ENCODE peak calls at places on chromosomes 6 and 20, in ten cellular contexts. F, L, J, B, T, E, V, M, H and G are unnamed samples. For H3K27me3, the result is how much of the 10 kb centered on the place peaks cover.

GRCh38 chr20:37907677-37908397 is 4.9 kb downstream of the VSTM2L start:
- DNase-seq in H (no peak), M (no peak), F (peak), L (no peak), B (no peak), T (peak), E (peak), J (no peak), V (peak), G (peak)

GRCh38 chr6:159679091-159680077 is 13.7 kb downstream of the SOD2 start:
- DNase-seq in L (no peak), J (no peak), V (no peak), E (peak), M (no peak), T (peak), B (no peak), H (no peak), F (no peak), G (peak)

GRCh38 chr6:143336446-143337152 is 113.9 kb downstream of the ADAT2 start:
- DNase-seq in V (no peak), L (no peak), J (no peak), H (no peak), B (no peak), E (peak), M (no peak), F (no peak), T (peak), G (peak)

GRCh38 chr6:143536866-143537691 is 25.6 kb upstream of the FUCA2 start:
- DNase-seq in T (peak), J (peak), B (no peak), V (peak), L (peak), M (peak), E (peak), F (peak), H (peak), G (no peak)

GRCh38 chr6:21342496-21342895 is 251.1 kb upstream of the SOX4 start:
- DNase-seq in L (no peak), B (no peak), M (no peak), H (no peak), F (no peak), E (no peak), J (no peak), T (no peak), V (no peak), G (no peak)

GRCh38 chr6:138622967-138623366 is 123.7 kb upstream of the NHSL1 start:
- DNase-seq in E (no peak), B (no peak), M (no peak), H (no peak), L (no peak), F (no peak), V (no peak), T (no peak), J (no peak), G (no peak)

GRCh38 chr6:40083141-40083920 is 149.1 kb upstream of the MOCS1 start:
- DNase-seq in F (no peak), V (no peak), H (no peak), E (no peak), L (no peak), B (no peak), T (no peak), J (no peak), M (no peak), G (no peak)

GRCh38 chr20:19944772-19945459 is 72.2 kb upstream of the NAA20 start:
- DNase-seq in T (peak), E (no peak), V (no peak), F (no peak), J (no peak), H (no peak), M (no peak), B (no peak), L (no peak), G (no peak)

GRCh38 chr6:83976871-83977270 is 56.7 kb upstream of the MRAP2 start:
- DNase-seq in B (no peak), L (no peak), F (no peak), H (no peak), M (peak), E (peak), J (no peak), V (no peak), T (no peak), G (no peak)

GRCh38 chr6:14396826-14397517 is 279.4 kb downstream of the CD83 start:
- DNase-seq in T (peak), H (no peak), J (no peak), B (no peak), E (peak), M (peak), L (no peak), V (peak), F (peak), G (peak)

DNA sequence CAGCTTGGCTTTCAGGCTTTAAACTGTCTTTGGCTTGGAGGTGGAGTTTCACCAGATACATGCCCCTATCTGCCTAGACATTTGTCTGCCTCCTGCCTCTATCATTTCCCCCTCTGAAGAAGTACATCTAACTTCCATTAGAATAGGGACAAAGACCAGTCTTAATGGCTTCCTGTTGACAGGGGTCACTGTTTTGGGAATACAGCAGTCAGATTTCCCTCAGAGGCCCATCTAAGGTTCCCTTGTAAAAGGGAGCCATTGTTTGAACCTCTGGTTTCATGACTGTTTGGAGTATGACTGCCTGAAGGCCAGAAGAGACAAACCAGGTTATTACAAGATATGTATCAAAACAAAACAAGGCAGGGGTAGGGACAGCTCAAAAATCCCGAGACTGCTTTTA is 665.7 kb upstream of the GJE1 start:
- DNase-seq in F (no peak), L (no peak), J (no peak), T (no peak), B (no peak), M (no peak), H (no peak), E (no peak), V (no peak), G (no peak)
- H3K4me3 ChIP-seq in F (no peak), L (no peak), J (no peak), T (no peak), B (no peak), M (no peak), H (no peak), E (no peak), V (no peak), G (no peak)

GRCh38 chr20:43318749-43319148 is 129.0 kb upstream of the PTPRT start:
- DNase-seq in J (no peak), F (no peak), H (no peak), M (no peak), L (no peak), V (no peak), B (no peak), E (no peak), T (no peak), G (no peak)
- H3K27me3 ChIP-seq in J (under half), F (under half), H (under half), M (under half), L (under half), V (half or more), B (under half), E (under half), T (under half), G (under half)

GRCh38 chr6:6584310-6585002 is 4.1 kb upstream of the LY86 start:
- DNase-seq in E (no peak), J (no peak), V (no peak), M (no peak), T (no peak), L (no peak), F (no peak), H (no peak), B (no peak), G (no peak)
- TF ChIP-seq CTCF in E (peak), J (no peak), V (peak), M (no peak), T (no peak), L (no peak), F (no peak), H (no peak), B (peak), G (no peak)

GRCh38 chr20:43231829-43232228 is 42.1 kb upstream of the PTPRT start:
- DNase-seq in L (no peak), M (no peak), H (no peak), V (no peak), F (no peak), B (no peak), J (no peak), E (no peak), T (no peak), G (no peak)

DNA sequence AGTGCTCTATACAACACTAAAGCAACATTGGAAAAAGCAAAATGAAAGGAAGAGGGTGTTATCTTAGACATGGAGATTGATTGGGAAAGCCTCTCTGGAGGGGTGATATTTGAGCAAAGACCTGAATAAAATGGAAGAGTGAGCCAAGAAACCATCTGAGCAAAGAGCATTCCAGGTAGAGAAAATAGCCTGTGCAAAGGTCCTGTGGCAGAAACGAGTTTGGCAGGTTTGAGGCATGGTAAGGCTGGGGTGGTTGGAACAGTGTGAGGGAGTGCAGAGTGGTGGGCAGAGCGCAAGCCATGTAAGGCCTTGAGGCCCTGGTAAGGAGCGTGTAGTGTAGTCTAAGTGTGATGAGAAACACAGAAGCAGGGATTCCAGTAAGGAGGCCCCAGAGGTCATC is 40.0 kb upstream of the PTPRT start:
- DNase-seq in F (no peak), J (no peak), B (no peak), E (no peak), H (no peak), V (no peak), T (no peak), M (no peak), L (no peak), G (no peak)
- H3K4me3 ChIP-seq in F (no peak), J (no peak), B (no peak), E (no peak), H (no peak), V (no peak), T (no peak), M (no peak), L (no peak), G (no peak)